ENCODE peak calls at places on chromosomes 16 and 17, in four cellular contexts. H, T, S and J are unnamed samples.

GRCh38 chr17:76432712-76433336 is 20.1 kb downstream of the UBE2O start:
- DNase-seq in H (no peak), T (no peak), S (peak; percentile 52), J (peak; percentile 40)

GRCh38 chr17:75404739-75405364 is 626 bp downstream of the GRB2 start:
- DNase-seq in H (peak; percentile 55), T (peak; percentile 42), S (peak; percentile 77), J (peak; percentile 36)

GRCh38 chr16:89562027-89562599 is 1.6 kb downstream of the RPL13 start:
- DNase-seq in H (no peak), T (peak; percentile 37), S (no peak), J (no peak)

GRCh38 chr17:28744104-28744801 is 442 bp downstream of the TRAF4 start:
- DNase-seq in H (peak; percentile 51), T (peak; percentile 61), S (peak; percentile 53), J (no peak)

GRCh38 chr17:72334205-72334604 is 213.4 kb downstream of the SOX9 start:
- DNase-seq in H (no peak), T (no peak), S (peak; percentile 92), J (no peak)

GRCh38 chr16:88503374-88503770 is 50.3 kb downstream of the ZFPM1 start:
- DNase-seq in H (peak; percentile 40), T (peak; percentile 68), S (peak; percentile 15), J (no peak)

GRCh38 chr17:52762794-52763167 is 604.3 kb upstream of the CA10 start:
- DNase-seq in H (no peak), T (no peak), S (no peak), J (no peak)

GRCh38 chr17:45855691-45856315 is 11.1 kb downstream of the SPPL2C start:
- DNase-seq in H (no peak), T (no peak), S (peak; percentile 28), J (peak; percentile 22)

GRCh38 chr16:8632675-8633182 is 11.2 kb downstream of the METTL22 start:
- DNase-seq in H (no peak), T (no peak), S (no peak), J (no peak)

GRCh38 chr17:56635640-56636039 is 42.1 kb downstream of the NOG start:
- DNase-seq in H (no peak), T (no peak), S (peak; percentile 37), J (no peak)

GRCh38 chr17:17947966-17948365 is 24.2 kb downstream of the TOM1L2 start:
- DNase-seq in H (no peak), T (no peak), S (peak; percentile 57), J (peak; percentile 85)

GRCh38 chr17:78355045-78355641 is 4.7 kb downstream of the SOCS3 start:
- DNase-seq in H (no peak), T (no peak), S (no peak), J (no peak)

GRCh38 chr17:67672592-67672991 is 45.1 kb upstream of the NOL11 start:
- DNase-seq in H (no peak), T (no peak), S (no peak), J (peak; percentile 16)

GRCh38 chr16:77223184-77223583 is 24.0 kb downstream of the SYCE1L start:
- DNase-seq in H (no peak), T (no peak), S (peak; percentile 8), J (no peak)

GRCh38 chr17:81621494-81622230 is 15.2 kb downstream of the NPLOC4 start:
- DNase-seq in H (peak; percentile 12), T (peak; percentile 35), S (no peak), J (no peak)
- H3K36me3 ChIP-seq in H (peaks cover 36% of the 10 kb centered on the region), T (peaks cover 90% of the 10 kb centered on the region), S (peaks cover 44% of the 10 kb centered on the region), J (peaks cover 27% of the 10 kb centered on the region)

GRCh38 chr16:16162591-16162990 is 60.7 kb downstream of the ABCC6 start:
- DNase-seq in H (no peak), T (no peak), S (no peak), J (no peak)

GRCh38 chr16:16164244-16164643 is 59.0 kb downstream of the ABCC6 start:
- DNase-seq in H (no peak), T (no peak), S (no peak), J (no peak)

GRCh38 chr16:16161319-16161718 is 62.0 kb downstream of the ABCC6 start:
- DNase-seq in H (no peak), T (no peak), S (no peak), J (no peak)

GRCh38 chr16:16163571-16163970 is 59.7 kb downstream of the ABCC6 start:
- DNase-seq in H (no peak), T (no peak), S (no peak), J (no peak)

GRCh38 chr16:16163109-16163508 is 60.2 kb downstream of the ABCC6 start:
- DNase-seq in H (no peak), T (no peak), S (no peak), J (no peak)
- H3K36me3 ChIP-seq in H (no peaks in the 10 kb centered on the region), T (peaks cover 53% of the 10 kb centered on the region), S (no peaks in the 10 kb centered on the region), J (no peaks in the 10 kb centered on the region)

DNA sequence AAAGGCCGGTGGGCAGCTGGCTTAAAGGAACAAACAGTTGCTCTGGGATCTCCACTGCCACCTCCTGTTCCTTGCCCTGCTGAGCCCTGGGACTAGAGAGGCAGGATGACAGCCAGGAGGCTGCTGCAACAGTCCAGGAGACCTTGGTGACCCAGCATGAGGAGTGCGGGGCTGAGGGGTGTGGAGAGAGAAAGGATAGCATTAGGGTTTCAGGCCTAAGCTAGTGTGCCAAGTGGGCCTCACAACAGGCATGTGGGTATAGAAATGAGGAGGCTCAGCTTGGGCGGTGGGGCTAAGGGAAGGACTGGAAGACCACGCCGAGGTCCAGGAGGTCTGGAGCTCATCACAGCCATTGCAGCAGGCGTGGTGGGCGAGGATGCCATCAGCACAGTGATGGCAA is 39.8 kb downstream of the SDK2 start:
- DNase-seq in H (no peak), T (no peak), S (no peak), J (no peak)
- H3K36me3 ChIP-seq in H (no peaks in the 10 kb centered on the region), T (no peaks in the 10 kb centered on the region), S (no peaks in the 10 kb centered on the region), J (no peaks in the 10 kb centered on the region)

GRCh38 chr17:7512105-7512504 is 27.9 kb downstream of the POLR2A start:
- DNase-seq in H (no peak), T (no peak), S (no peak), J (no peak)

GRCh38 chr17:7508150-7508549 is 24.0 kb downstream of the POLR2A start:
- DNase-seq in H (no peak), T (no peak), S (no peak), J (no peak)

GRCh38 chr17:7511108-7511507 is 26.9 kb downstream of the POLR2A start:
- DNase-seq in H (no peak), T (no peak), S (peak; percentile 25), J (no peak)

GRCh38 chr17:7509937-7510336 is 25.8 kb downstream of the POLR2A start:
- DNase-seq in H (no peak), T (no peak), S (no peak), J (no peak)

DNA sequence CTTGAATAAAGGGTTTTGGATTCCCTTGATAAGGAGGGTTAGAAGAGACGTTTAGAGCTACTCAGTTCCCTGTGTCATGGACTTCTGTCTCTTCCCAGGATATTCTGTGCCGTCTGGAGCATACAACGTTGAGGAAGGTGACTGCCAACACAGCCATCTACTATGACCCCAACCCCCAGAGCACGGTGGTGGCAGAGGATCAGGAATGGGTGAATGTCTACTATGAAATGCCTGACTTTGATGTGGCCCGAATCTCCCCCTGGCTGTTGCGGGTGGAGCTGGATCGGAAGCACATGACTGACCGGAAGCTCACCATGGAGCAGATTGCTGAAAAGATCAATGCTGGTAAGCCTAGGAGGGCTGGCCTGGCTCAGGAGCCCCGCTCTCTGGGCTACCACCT is 24.7 kb downstream of the POLR2A start:
- DNase-seq in H (no peak), T (no peak), S (no peak), J (no peak)
- H3K36me3 ChIP-seq in H (peaks cover 60% of the 10 kb centered on the region), T (peaks cover 100% of the 10 kb centered on the region), S (peaks cover 63% of the 10 kb centered on the region), J (peaks cover 46% of the 10 kb centered on the region)

GRCh38 chr16:4454618-4455017 is 19.8 kb downstream of the NMRAL1 start:
- DNase-seq in H (no peak), T (no peak), S (no peak), J (no peak)
- H3K36me3 ChIP-seq in H (peaks cover 48% of the 10 kb centered on the region), T (peaks cover 92% of the 10 kb centered on the region), S (peaks cover 10% of the 10 kb centered on the region), J (peaks cover 32% of the 10 kb centered on the region)